ENCODE peak calls at places on chromosomes 6 and 20, in seven cellular contexts. M is stimulated activated CD4-positive, alpha-beta T cell treated with anti-CD3 and anti-CD28 coated beads, Interleukin-1b, Interleukin-23, amount 100 ng/mL, for 4 hours; F is NCI-H774; N is kidney epithelial cell; D is AG08395; P is GM10248; I is GM23248. Y is an unnamed sample.

GRCh38 chr6:28719275-28719940 is 193.7 kb downstream of the GPX5 start:
- DNase-seq in F (no peak), D (no peak), M (no peak), I (peak), P (no peak), N (no peak), Y (no peak)

GRCh38 chr20:56422824-56423189 is 10.7 kb downstream of the CASS4 start:
- DNase-seq in F (no peak), M (no peak), N (no peak), P (no peak), I (peak), D (no peak), Y (no peak)

GRCh38 chr6:26032387-26033131 is 54.7 kb upstream of the HFE start:
- DNase-seq in F (no peak), P (no peak), I (peak), M (no peak), D (peak), N (no peak), Y (no peak)

GRCh38 chr20:64068381-64069208 is 5.6 kb downstream of the TCEA2 start:
- DNase-seq in M (no peak), N (no peak), D (no peak), I (no peak), F (no peak), P (no peak), Y (no peak)

GRCh38 chr20:46240881-46241280 is 67.4 kb downstream of the CDH22 start:
- DNase-seq in I (no peak), M (no peak), N (no peak), D (no peak), F (no peak), P (no peak), Y (no peak)

GRCh38 chr20:44643596-44644383 is 7.7 kb downstream of the ADA start:
- DNase-seq in N (peak), P (no peak), F (no peak), I (peak), D (peak), M (no peak), Y (peak)

GRCh38 chr6:43220439-43220951 is 8.8 kb downstream of the DNPH1 start:
- DNase-seq in P (no peak), D (no peak), F (no peak), N (no peak), I (no peak), M (no peak), Y (no peak)

GRCh38 chr20:37453288-37453687 is 67.8 kb upstream of the NNAT start:
- DNase-seq in D (no peak), F (no peak), P (no peak), I (no peak), N (no peak), M (no peak), Y (no peak)

GRCh38 chr6:137258170-137258569 is 39.0 kb upstream of the IFNGR1 start:
- DNase-seq in P (no peak), D (no peak), I (no peak), N (no peak), M (no peak), F (no peak), Y (no peak)

GRCh38 chr6:8085053-8085511 is 17.3 kb downstream of the EEF1E1 start:
- DNase-seq in M (no peak), F (no peak), P (no peak), I (peak), D (no peak), N (peak), Y (peak)

GRCh38 chr6:128518531-128519131 is 1.8 kb downstream of the PTPRK start:
- DNase-seq in I (peak), N (no peak), D (no peak), P (no peak), F (no peak), M (no peak), Y (no peak)

GRCh38 chr20:63778034-63778752 is 38.6 kb downstream of the SLC2A4RG start:
- DNase-seq in D (no peak), I (peak), F (no peak), P (no peak), M (no peak), N (no peak), Y (no peak)

GRCh38 chr6:158801655-158802294 is 17.4 kb downstream of the EZR start:
- DNase-seq in M (no peak), N (no peak), I (no peak), F (no peak), D (no peak), P (no peak), Y (no peak)

GRCh38 chr6:73451166-73452106 is 661 bp downstream of the CGAS start:
- DNase-seq in M (no peak), F (peak), D (peak), N (no peak), P (peak), I (peak), Y (no peak)

GRCh38 chr6:41097467-41098090 is 24.8 kb downstream of the NFYA start:
- DNase-seq in I (peak), M (no peak), D (peak), N (no peak), F (no peak), P (no peak), Y (no peak)

GRCh38 chr6:7178280-7178679 is 70.5 kb downstream of the RREB1 start:
- DNase-seq in F (no peak), D (no peak), N (no peak), M (no peak), P (no peak), I (no peak), Y (no peak)

GRCh38 chr6:169162968-169163903 is 90.4 kb downstream of the THBS2 start:
- DNase-seq in N (peak), D (peak), F (no peak), M (no peak), I (peak), P (no peak), Y (peak)

GRCh38 chr6:159720708-159721107 is 6.6 kb upstream of the WTAP start:
- DNase-seq in M (peak), N (no peak), D (no peak), F (peak), I (peak), P (peak), Y (no peak)

GRCh38 chr20:25149986-25150385 is 45.5 kb upstream of the ENTPD6 start:
- DNase-seq in I (no peak), D (no peak), N (no peak), M (no peak), F (no peak), P (no peak), Y (no peak)

GRCh38 chr6:134882426-134883038 is 67.4 kb downstream of the ALDH8A1 start:
- DNase-seq in D (peak), I (peak), N (no peak), P (peak), M (peak), F (peak), Y (peak)

GRCh38 chr6:157956171-157956730 is 25.4 kb upstream of the SYNJ2 start:
- DNase-seq in M (no peak), F (no peak), N (no peak), I (no peak), P (no peak), D (no peak), Y (no peak)

GRCh38 chr6:39251406-39251805 is 22.1 kb upstream of the KCNK5 start:
- DNase-seq in P (no peak), N (peak), I (no peak), M (no peak), F (peak), D (no peak), Y (no peak)

Y was measured in GM04503.